ENCODE peak calls at places on chromosomes 2 and 18, in ten cellular contexts. K is breast epithelium, S is epithelial cell of esophagus, L is uterus, U is fibroblast of mammary gland, B is astrocyte, O is foreskin fibroblast, J is neural crest cell, E is AG09319, Q is upper lobe of right lung. P is an unnamed sample.

GRCh38 chr2:112296407-112296806 is 21.0 kb downstream of the ZC3H6 start:
- DNase-seq in U (no peak), O (no peak), L (no peak), E (no peak), S (no peak), B (no peak), J (no peak), K (no peak), Q (no peak), P (no peak)

GRCh38 chr18:79248495-79249078 is 147.1 kb upstream of the NFATC1 start:
- DNase-seq in J (no peak), S (peak), U (peak), E (no peak), Q (no peak), O (no peak), K (no peak), B (peak), L (no peak), P (no peak)

GRCh38 chr2:127065299-127065931 is 41.5 kb downstream of the BIN1 start:
- DNase-seq in S (no peak), K (no peak), L (no peak), Q (no peak), U (no peak), E (no peak), B (no peak), O (no peak), J (no peak), P (no peak)

GRCh38 chr2:88545118-88545517 is 82.1 kb downstream of the EIF2AK3 start:
- DNase-seq in K (no peak), U (peak), O (peak), Q (no peak), E (no peak), J (no peak), L (no peak), S (peak), B (no peak), P (peak)

GRCh38 chr2:43877782-43878464 is 39.2 kb downstream of the ABCG8 start:
- DNase-seq in E (peak), B (peak), O (peak), J (peak), S (peak), K (no peak), L (peak), Q (no peak), U (peak), P (peak)

GRCh38 chr2:18119883-18120282 is 241.4 kb downstream of the KCNS3 start:
- DNase-seq in B (peak), L (no peak), J (no peak), S (no peak), K (no peak), U (peak), O (peak), E (peak), Q (no peak), P (peak)

GRCh38 chr2:238851026-238851425 is 3.1 kb downstream of the TWIST2 start:
- DNase-seq in S (no peak), L (no peak), U (peak), E (no peak), O (no peak), K (no peak), B (no peak), Q (no peak), J (no peak), P (no peak)

GRCh38 chr2:150465703-150466569 is 21.5 kb downstream of the RND3 start:
- DNase-seq in O (no peak), K (no peak), J (no peak), Q (no peak), E (no peak), B (no peak), S (peak), U (peak), L (no peak), P (no peak)

GRCh38 chr2:102437122-102437521 is 14.2 kb downstream of the IL18RAP start:
- DNase-seq in L (no peak), B (no peak), Q (no peak), U (no peak), E (no peak), J (no peak), S (no peak), K (no peak), O (no peak), P (no peak)

GRCh38 chr18:38940863-38941531 is 1375.4 kb upstream of the CELF4 start:
- DNase-seq in U (peak), S (peak), O (no peak), K (no peak), E (no peak), J (no peak), L (no peak), B (peak), Q (no peak), P (peak)

DNA sequence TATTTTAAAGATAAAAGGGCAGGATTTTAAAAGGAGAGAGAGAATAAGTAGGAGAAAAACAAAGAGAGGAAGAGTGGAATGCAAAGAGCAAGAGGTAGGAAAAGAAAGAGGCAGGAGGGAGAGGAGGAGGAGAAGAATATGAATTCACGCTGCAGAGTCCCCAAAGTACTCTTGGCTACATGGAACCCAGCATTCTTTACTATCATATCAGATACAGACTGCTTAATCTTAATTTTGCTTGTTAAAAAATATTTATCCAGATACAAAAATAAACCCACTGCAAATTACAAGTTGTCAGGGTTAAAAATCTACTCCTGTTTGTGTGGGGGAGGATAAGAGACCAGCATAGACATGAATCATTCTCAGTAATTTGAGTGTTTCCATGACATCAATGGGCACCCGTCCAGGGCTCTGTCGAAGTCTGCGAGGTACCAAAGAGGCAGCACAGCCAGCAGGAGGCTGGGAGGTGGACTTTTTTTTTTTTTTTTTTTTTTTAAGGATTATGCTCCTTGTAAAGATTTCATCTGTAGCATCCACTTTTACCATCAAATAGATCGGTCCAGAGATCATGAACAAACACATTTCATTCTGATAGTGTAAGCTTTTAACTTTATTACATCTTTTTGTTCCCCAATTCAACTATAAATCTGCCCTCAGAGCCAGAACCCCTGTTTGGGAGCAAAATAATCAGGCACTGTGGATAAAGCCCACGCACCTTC is 182.2 kb downstream of the TCF4 start:
- DNase-seq in U (peak), O (peak), E (peak), L (peak), Q (peak), B (peak), K (no peak), J (no peak), S (peak), P (peak)
- TF ChIP-seq CTCF in U (peak), O (no peak), E (peak), L (no peak), Q (peak), B (no peak), K (no peak), J (no peak), S (peak), P (no peak)

DNA sequence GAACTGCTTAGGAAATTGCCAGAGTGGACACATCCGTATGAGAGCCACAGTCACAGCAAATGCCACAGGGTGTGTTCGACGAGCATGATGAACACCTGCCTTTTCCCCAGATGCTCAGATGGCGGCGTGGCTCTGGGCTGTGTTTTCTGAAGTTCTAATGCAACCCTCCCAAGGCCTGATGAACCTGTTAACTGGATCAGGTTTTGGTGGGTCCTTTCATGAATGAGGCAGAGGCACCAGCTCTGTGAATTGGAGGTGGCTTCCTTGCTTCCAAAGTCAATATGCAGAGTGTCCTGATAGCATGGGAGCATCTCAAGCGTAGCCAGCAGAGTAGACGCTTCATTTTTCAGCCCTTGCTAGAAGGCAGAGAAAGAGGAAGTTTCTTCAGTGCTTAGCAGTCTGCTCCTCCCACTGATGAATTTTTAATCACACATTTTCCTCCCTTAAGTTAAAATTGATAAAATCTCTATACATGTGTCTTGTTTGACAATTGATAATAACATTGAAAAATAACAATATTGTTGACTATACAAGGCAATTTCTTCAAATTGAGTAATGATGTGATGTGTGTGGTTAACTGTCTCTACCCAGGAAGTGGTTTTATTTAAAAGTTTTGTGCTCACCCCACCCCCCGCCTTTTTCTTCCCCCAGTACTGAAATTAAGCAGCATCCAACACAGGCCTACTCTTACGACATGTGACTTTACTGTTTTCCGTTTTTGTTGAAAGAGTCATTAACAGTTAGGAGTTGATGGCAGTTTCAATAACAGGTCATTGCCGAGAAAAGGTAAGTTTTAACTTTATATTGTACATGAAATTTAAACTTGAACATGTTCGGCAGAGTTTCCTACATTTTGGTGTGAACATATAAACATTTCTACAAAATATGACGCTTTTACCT is at the start of gene ARHGAP15:
- DNase-seq in O (no peak), K (no peak), U (no peak), Q (no peak), S (peak), B (no peak), L (no peak), J (no peak), E (no peak), P (no peak)
- TF ChIP-seq CTCF in O (no peak), K (no peak), U (no peak), Q (no peak), S (no peak), B (no peak), L (no peak), J (no peak), E (no peak), P (no peak)

DNA sequence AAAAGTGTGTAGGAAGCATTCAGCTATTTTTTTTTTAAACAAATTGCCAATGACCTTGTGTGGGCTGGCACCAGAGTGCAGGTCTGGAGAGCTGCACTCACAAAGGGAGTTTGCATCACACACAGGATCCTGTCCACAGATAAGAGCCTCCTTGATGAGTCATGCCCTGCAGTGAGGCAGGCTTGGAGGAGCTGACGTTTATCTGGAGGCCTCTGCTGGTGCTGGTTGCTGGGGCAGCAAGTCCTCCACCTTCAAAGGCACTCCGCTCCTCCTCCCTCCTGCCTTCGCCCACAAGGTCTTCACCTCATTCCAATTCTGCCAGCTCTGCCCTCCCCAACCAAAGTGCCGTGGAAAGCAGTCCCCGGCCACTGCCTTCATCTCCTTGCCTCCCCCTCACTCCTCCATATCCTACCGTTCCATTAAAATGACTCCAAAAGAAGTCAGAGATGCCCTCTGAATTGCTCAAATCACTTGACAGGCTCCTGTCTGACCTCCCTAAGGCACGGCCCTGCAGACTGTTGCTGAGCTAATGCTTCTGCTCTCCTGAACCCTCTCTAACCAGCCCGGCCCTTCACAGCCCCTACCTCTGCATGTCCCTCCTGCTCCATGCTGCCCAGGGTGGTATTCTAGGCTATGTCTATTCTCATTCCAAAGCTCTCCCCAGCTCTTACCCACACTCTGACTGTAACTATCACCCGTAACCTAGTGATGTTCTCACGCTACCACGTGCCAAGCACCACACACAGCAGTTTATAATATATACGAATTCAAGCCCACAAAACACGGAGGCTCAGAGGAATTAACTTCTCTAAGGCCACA is 30.9 kb downstream of the LONRF2 start:
- DNase-seq in K (peak), L (peak), B (peak), J (no peak), E (peak), S (peak), O (peak), U (peak), Q (peak), P (peak)
- TF ChIP-seq CTCF in K (no peak), L (no peak), B (no peak), J (no peak), E (no peak), S (no peak), O (no peak), U (no peak), Q (no peak), P (no peak)

GRCh38 chr2:217942731-217943335 is 60.0 kb downstream of the TNS1 start:
- DNase-seq in B (no peak), O (no peak), U (no peak), L (no peak), K (no peak), S (no peak), J (no peak), Q (peak), E (no peak), P (no peak)

GRCh38 chr2:217944923-217945322 is 57.9 kb downstream of the TNS1 start:
- DNase-seq in S (no peak), B (no peak), L (no peak), E (no peak), U (no peak), Q (peak), K (no peak), O (no peak), J (no peak), P (no peak)

GRCh38 chr2:217941886-217942728 is 60.7 kb downstream of the TNS1 start:
- DNase-seq in K (no peak), U (no peak), E (no peak), Q (peak), L (no peak), B (no peak), S (no peak), O (no peak), J (no peak), P (no peak)

GRCh38 chr2:217944366-217944765 is 58.4 kb downstream of the TNS1 start:
- DNase-seq in O (no peak), E (no peak), U (no peak), J (no peak), L (no peak), B (no peak), K (no peak), Q (no peak), S (no peak), P (no peak)

DNA sequence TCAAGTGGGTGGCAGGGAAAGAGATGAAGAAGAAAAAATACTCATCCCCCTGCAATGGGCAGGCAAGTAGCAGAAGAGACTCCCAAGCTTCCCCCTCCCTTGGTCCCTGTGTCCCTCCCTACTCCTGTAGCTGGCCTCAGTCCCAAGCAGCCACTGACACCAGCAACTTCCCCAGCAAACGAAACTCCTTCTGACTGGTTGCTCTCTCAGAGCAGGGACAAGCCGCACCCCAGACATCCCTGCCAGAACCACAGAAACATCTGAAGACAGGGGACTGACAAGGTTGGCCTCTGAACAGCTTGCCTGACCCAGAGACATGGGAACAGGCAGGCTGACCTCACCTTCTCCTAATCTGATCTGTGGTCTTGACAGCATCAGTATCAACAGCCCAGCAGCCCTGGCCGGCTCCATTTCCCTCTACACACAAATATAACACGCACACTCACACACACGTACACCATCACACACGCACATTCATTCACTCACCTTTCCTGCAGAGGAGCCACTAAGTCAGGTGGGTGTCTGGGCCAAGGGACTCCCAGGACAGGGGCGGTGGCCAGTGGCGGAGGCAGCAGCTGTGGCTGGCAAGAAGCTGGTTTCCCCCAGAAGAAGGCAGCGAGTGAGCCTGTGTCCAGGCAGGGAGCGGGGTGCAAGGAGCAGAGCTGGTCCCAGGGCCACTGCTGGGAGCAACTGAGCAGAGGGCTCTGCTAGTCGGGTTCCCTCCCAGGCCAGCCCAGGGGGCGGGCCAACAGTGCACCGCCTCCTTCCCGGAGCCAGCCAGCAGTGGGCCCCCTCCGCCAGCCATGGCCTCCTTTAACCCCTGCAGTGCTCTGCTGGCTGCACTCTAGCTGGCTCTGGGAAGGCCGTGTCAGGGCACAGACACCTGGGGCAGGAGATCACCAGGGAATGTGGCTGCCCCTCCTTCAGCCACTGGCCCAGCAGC is 59.1 kb downstream of the TNS1 start:
- DNase-seq in L (peak), S (no peak), K (peak), B (peak), Q (peak), E (no peak), U (peak), J (peak), O (no peak), P (peak)
- TF ChIP-seq CTCF in L (peak), S (no peak), K (no peak), B (peak), Q (peak), E (peak), U (no peak), J (no peak), O (peak), P (no peak)

DNA sequence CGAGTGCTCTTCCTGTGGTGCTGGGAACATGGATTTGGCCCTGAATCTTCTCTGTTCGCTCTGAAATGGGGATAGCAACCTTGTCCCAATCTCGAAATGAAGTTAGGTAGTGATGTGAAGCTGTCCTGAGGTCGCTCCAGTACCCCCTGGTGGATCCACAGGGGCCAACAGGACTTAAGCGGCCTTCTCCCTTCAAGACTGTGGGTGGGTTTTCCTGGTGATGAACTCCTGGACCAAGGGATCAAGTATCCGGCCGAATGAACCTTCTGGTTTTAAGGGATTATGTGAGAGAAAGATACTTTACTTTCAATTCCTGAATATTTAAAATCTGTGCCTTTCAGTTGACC is 156.5 kb downstream of the NAPG start:
- DNase-seq in L (no peak), Q (no peak), S (no peak), O (no peak), J (no peak), K (no peak), B (no peak), E (no peak), U (no peak), P (no peak)
- TF ChIP-seq CTCF in L (no peak), Q (no peak), S (no peak), O (no peak), J (no peak), K (no peak), B (no peak), E (no peak), U (no peak), P (no peak)

P was measured in MCF 10A.